ENCODE peak calls at places on chromosomes 1 and 21, in ten cellular contexts. C is ovary; M is BE2C; X is transverse colon; Y is CD8-positive, alpha-beta T cell; H is left ventricle myocardium inferior; V is esophagus muscularis mucosa; W is right atrium auricular region; E is prostate gland; U is keratinocyte. K is an unnamed sample.
A peak's percentile ranks its signal among the peaks of the same experiment; 100 is the strongest.

GRCh38 chr1:82704393-82704792 is 903.7 kb downstream of the ADGRL2 start:
- DNase-seq in M (no peak), W (no peak), Y (no peak), C (no peak), V (no peak), H (no peak), E (no peak), X (no peak), U (no peak), K (no peak)

GRCh38 chr1:32335951-32336867 is at the start of gene MARCKSL1:
- DNase-seq in C (peak; percentile 92), E (peak; percentile 80), Y (peak; percentile 75), W (peak; percentile 85), V (no peak), U (no peak), X (peak; percentile 88), H (peak; percentile 88), M (peak; percentile 79), K (peak; percentile 82)

GRCh38 chr1:62194651-62195282 is at the start of gene L1TD1:
- DNase-seq in C (no peak), H (no peak), E (no peak), Y (no peak), X (peak; percentile 77), V (no peak), W (no peak), M (no peak), U (no peak), K (no peak)

GRCh38 chr1:155871390-155871789 is 12.0 kb downstream of the SYT11 start:
- DNase-seq in U (no peak), X (no peak), E (no peak), C (peak; percentile 37), Y (no peak), V (no peak), H (peak; percentile 38), M (peak; percentile 85), W (peak; percentile 60), K (no peak)

GRCh38 chr1:180236698-180237509 is 6.8 kb downstream of the LHX4 start:
- DNase-seq in M (no peak), Y (no peak), U (no peak), X (no peak), W (no peak), C (no peak), E (no peak), H (no peak), V (no peak), K (no peak)

GRCh38 chr1:151989131-151989868 is 4.4 kb downstream of the S100A10 start:
- DNase-seq in V (no peak), X (peak; percentile 76), C (peak; percentile 59), H (peak; percentile 60), U (no peak), E (peak; percentile 68), M (no peak), W (peak; percentile 88), Y (no peak), K (peak; percentile 90)

GRCh38 chr21:16353764-16354163 is 624.0 kb downstream of the USP25 start:
- DNase-seq in M (no peak), H (no peak), Y (no peak), V (no peak), X (no peak), E (no peak), C (no peak), U (no peak), W (no peak), K (no peak)

GRCh38 chr21:39353295-39353694 is 4.4 kb upstream of the HMGN1 start:
- DNase-seq in C (no peak), U (no peak), X (no peak), M (no peak), H (no peak), V (no peak), Y (no peak), W (no peak), E (no peak), K (no peak)

GRCh38 chr1:66927528-66927927 is 2.7 kb downstream of the MIER1 start:
- DNase-seq in X (no peak), U (no peak), W (no peak), C (no peak), E (no peak), M (no peak), Y (no peak), H (no peak), V (no peak), K (no peak)

GRCh38 chr1:234093741-234094140 is 189.3 kb downstream of the SLC35F3 start:
- DNase-seq in M (no peak), X (no peak), C (no peak), H (peak; percentile 54), V (no peak), W (no peak), E (no peak), Y (no peak), U (no peak), K (peak; percentile 56)

GRCh38 chr1:218217040-218217439 is 68.1 kb upstream of the RRP15 start:
- DNase-seq in W (no peak), C (no peak), X (no peak), Y (no peak), E (no peak), H (no peak), U (no peak), V (no peak), M (no peak), K (no peak)

GRCh38 chr1:229374485-229374884 is 31.6 kb upstream of the CCSAP start:
- DNase-seq in C (no peak), X (no peak), U (no peak), Y (no peak), W (no peak), M (no peak), H (no peak), E (no peak), V (no peak), K (no peak)

GRCh38 chr1:29875557-29876028 is 639.3 kb downstream of the PTPRU start:
- DNase-seq in U (no peak), E (no peak), C (no peak), X (no peak), V (no peak), H (no peak), W (no peak), Y (no peak), M (no peak), K (no peak)

GRCh38 chr1:229186373-229187056 is 84.4 kb upstream of the RAB4A start:
- DNase-seq in W (no peak), X (no peak), V (no peak), M (no peak), C (no peak), Y (no peak), H (no peak), U (no peak), E (no peak), K (no peak)

DNA sequence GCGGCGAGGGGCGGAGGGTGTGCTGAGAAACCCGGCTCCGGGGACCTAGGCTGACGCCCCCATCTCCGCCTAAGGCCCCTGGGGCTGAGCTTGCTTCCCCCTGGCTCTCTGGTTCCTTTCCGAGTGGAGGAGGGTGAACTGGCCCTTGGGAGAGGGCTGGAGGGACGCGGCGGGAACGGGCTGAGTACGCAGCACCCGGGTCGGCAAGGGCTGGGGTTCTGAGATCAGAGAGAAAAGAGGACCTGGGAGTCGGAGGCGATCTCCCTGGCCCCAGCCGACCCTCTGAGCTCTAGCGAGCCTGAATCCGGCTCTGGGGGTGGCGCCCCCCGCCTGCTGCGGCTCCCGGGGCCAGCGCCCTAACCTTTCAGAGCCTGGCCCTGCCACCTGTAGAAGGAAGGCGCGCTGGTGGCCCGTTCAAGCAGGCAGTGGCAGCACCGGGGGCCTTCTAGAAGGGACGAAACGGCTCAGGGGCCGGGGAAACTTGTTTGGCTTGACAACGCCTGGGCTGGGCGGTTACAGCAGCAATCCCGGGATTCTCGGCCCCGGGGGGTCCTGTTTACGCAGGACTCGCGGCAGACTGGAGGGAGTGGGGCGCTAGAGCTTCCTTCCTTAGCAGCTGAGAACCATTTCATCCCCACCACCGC is 270.9 kb downstream of the FOXD2 start:
- DNase-seq in M (no peak), H (no peak), V (no peak), E (no peak), X (peak; percentile 47), Y (no peak), W (no peak), U (no peak), C (no peak), K (no peak)
- H3K4me3 ChIP-seq in M (no peak overlapping the region), H (peak overlapping the region; percentile 64), V (peak overlapping the region; percentile 57), E (no peak overlapping the region), X (no peak overlapping the region), Y (no peak overlapping the region), W (peak overlapping the region; percentile 49), U (peak overlapping the region; percentile 50), C (no peak overlapping the region), K (no peak overlapping the region)

GRCh38 chr1:27557596-27558340 is 46.2 kb downstream of the AHDC1 start:
- DNase-seq in E (no peak), C (peak; percentile 20), V (no peak), H (peak; percentile 24), W (no peak), M (no peak), Y (no peak), U (peak; percentile 92), X (peak; percentile 89), K (no peak)
- H3K4me1 ChIP-seq in E (no peaks in the 10 kb centered on the region), C (peaks cover 26% of the 10 kb centered on the region), V (peaks cover 78% of the 10 kb centered on the region), H (peaks cover 94% of the 10 kb centered on the region), W (peaks cover 78% of the 10 kb centered on the region), M (peaks cover 30% of the 10 kb centered on the region), Y (peaks cover 24% of the 10 kb centered on the region), U (peaks cover 39% of the 10 kb centered on the region), X (peaks cover 68% of the 10 kb centered on the region), K (peaks cover 8% of the 10 kb centered on the region)

GRCh38 chr1:94962745-94963265 is 35.9 kb upstream of the CNN3 start:
- DNase-seq in C (peak; percentile 59), X (peak; percentile 60), M (no peak), H (no peak), Y (no peak), V (no peak), E (peak; percentile 34), U (no peak), W (no peak), K (no peak)
- H3K4me3 ChIP-seq in C (peak overlapping the region; percentile 31), X (no peak overlapping the region), M (no peak overlapping the region), H (peak overlapping the region; percentile 60), Y (peak overlapping the region; percentile 64), V (peak overlapping the region; percentile 46), E (peak overlapping the region; percentile 19), U (no peak overlapping the region), W (peak overlapping the region; percentile 45), K (peak overlapping the region; percentile 73)

GRCh38 chr1:93595749-93596148 is 85.9 kb downstream of the BCAR3 start:
- DNase-seq in W (no peak), V (no peak), X (no peak), C (no peak), U (no peak), H (no peak), E (no peak), M (no peak), Y (no peak), K (no peak)

GRCh38 chr1:93596329-93597089 is 85.1 kb downstream of the BCAR3 start:
- DNase-seq in Y (no peak), V (no peak), E (no peak), U (no peak), H (no peak), W (no peak), X (no peak), C (no peak), M (no peak), K (no peak)

GRCh38 chr1:93593868-93594602 is 87.6 kb downstream of the BCAR3 start:
- DNase-seq in C (no peak), X (no peak), M (no peak), Y (no peak), E (no peak), U (no peak), V (no peak), H (no peak), W (no peak), K (no peak)

GRCh38 chr1:93594603-93594880 is 87.1 kb downstream of the BCAR3 start:
- DNase-seq in H (no peak), V (no peak), X (no peak), U (no peak), E (no peak), W (no peak), M (no peak), Y (no peak), C (no peak), K (no peak)

GRCh38 chr1:93595266-93595665 is 86.4 kb downstream of the BCAR3 start:
- DNase-seq in H (no peak), E (no peak), Y (no peak), C (no peak), X (no peak), M (no peak), U (no peak), W (no peak), V (no peak), K (no peak)
- H3K4me1 ChIP-seq in H (peaks cover 94% of the 10 kb centered on the region), E (peaks cover 7% of the 10 kb centered on the region), Y (peaks cover 16% of the 10 kb centered on the region), C (peaks cover 2% of the 10 kb centered on the region), X (peaks cover 39% of the 10 kb centered on the region), M (peaks cover 33% of the 10 kb centered on the region), U (peaks cover 78% of the 10 kb centered on the region), W (peaks cover 76% of the 10 kb centered on the region), V (peaks cover 78% of the 10 kb centered on the region), K (no peaks in the 10 kb centered on the region)

K was measured in aorta.